ENCODE peak calls at places on chromosomes 16 and 17, in four cellular contexts. H is K562, C is HEK293T, W is HepG2. Z is an unnamed sample.

GRCh38 chr16:14369734-14370598 is 260.1 kb downstream of the PARN start:
- DNase-seq in H (no peak), C (no peak), W (no peak), Z (no peak)

GRCh38 chr16:84165746-84166145 is 20.6 kb downstream of the DNAAF1 start:
- DNase-seq in W (no peak), H (no peak), C (no peak), Z (no peak)

GRCh38 chr16:17538942-17539341 is 68.2 kb upstream of the XYLT1 start:
- DNase-seq in W (no peak), C (no peak), H (no peak), Z (no peak)

GRCh38 chr17:48460055-48460454 is 30.0 kb upstream of the SKAP1 start:
- DNase-seq in W (no peak), H (no peak), C (no peak), Z (no peak)

GRCh38 chr17:57440522-57441269 is 184.4 kb downstream of the MSI2 start:
- DNase-seq in W (peak; percentile 91), C (peak; percentile 57), H (peak; percentile 76), Z (peak; percentile 63)

GRCh38 chr17:7211512-7212277 is 7.9 kb downstream of the DLG4 start:
- DNase-seq in C (no peak), H (no peak), W (no peak), Z (no peak)

GRCh38 chr16:2816751-2817495 is at the start of gene PRSS21:
- DNase-seq in W (no peak), C (no peak), H (peak; percentile 90), Z (no peak)

GRCh38 chr16:66250686-66251405 is 115.6 kb upstream of the CDH5 start:
- DNase-seq in H (no peak), C (no peak), W (no peak), Z (no peak)

GRCh38 chr16:70381604-70382342 is 35.1 kb downstream of the DDX19A start:
- DNase-seq in W (no peak), C (no peak), H (no peak), Z (no peak)

GRCh38 chr16:78675312-78675711 is 575.9 kb downstream of the WWOX start:
- DNase-seq in H (no peak), W (peak; percentile 7), C (peak; percentile 20), Z (no peak)

GRCh38 chr17:15384142-15384803 is 42.9 kb upstream of the TEKT3 start:
- DNase-seq in C (no peak), W (no peak), H (no peak), Z (no peak)

GRCh38 chr17:47119746-47120520 is 69.2 kb downstream of the CDC27 start:
- DNase-seq in H (no peak), C (no peak), W (peak; percentile 28), Z (no peak)

GRCh38 chr17:45740553-45741330 is 43.4 kb upstream of the CRHR1 start:
- DNase-seq in H (peak; percentile 93), W (peak; percentile 35), C (peak; percentile 74), Z (no peak)

GRCh38 chr16:84369938-84370627 is 1.7 kb downstream of the ATP2C2 start:
- DNase-seq in H (no peak), W (no peak), C (no peak), Z (no peak)

GRCh38 chr16:4376126-4376819 is 4.6 kb downstream of the VASN start:
- DNase-seq in H (no peak), W (no peak), C (no peak), Z (no peak)

GRCh38 chr17:17015221-17015620 is 27.0 kb upstream of the MPRIP start:
- DNase-seq in H (no peak), W (no peak), C (no peak), Z (no peak)

GRCh38 chr16:17468611-17469010 is 2.1 kb downstream of the XYLT1 start:
- DNase-seq in C (no peak), W (no peak), H (no peak), Z (no peak)

GRCh38 chr16:729768-730665 is 3.1 kb downstream of the HAGHL start:
- DNase-seq in H (no peak), C (no peak), W (no peak), Z (no peak)

GRCh38 chr17:7484067-7484963 is at the start of gene POLR2A:
- DNase-seq in H (peak; percentile 96), C (peak; percentile 96), W (peak; percentile 96), Z (peak; percentile 95)

GRCh38 chr17:56292628-56293027 is 139.4 kb downstream of the ANKFN1 start:
- DNase-seq in C (no peak), W (no peak), H (no peak), Z (no peak)

GRCh38 chr16:67346328-67346727 is 19.7 kb downstream of the LRRC36 start:
- DNase-seq in C (no peak), W (no peak), H (no peak), Z (no peak)

DNA sequence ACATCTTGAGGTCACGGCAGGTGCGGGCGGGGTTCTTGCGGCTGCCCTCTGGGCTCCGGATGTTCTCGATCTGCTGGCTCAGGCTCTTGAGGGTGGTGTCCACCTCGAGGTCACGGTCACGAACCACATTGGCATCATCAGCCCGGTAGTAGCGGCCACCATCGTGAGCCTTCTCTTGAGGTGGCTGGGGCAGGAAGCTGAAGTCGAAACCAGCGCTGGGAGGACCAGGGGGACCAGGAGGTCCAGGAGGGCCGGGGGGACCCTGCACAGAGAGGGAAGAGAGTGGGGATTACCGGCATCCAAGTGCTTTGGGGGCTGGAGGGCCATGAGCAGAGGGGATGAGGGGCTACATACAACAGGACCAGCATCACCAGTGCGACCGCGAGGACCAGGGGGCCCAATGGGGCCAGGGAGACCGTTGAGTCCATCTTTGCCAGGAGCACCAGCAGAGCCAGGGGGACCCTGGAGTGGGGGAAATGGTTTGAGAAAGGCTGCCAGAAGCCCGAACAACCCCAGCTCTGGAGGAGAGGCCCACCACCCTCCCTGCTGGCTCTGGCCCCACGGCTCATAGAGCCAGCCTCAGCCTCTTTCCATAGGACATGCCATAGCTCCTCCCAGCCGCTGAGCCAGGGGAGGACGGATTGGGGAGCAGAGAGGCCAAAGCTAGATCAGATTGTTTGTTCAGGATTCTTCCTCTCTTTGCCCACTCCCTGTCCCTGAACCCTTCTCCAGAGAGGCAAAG is 14.6 kb downstream of the COL1A1 start:
- DNase-seq in C (no peak), W (no peak), H (no peak), Z (no peak)
- TF ChIP-seq FOXK2 in C (no peak), W (no peak), H (no peak), Z (no peak)

DNA sequence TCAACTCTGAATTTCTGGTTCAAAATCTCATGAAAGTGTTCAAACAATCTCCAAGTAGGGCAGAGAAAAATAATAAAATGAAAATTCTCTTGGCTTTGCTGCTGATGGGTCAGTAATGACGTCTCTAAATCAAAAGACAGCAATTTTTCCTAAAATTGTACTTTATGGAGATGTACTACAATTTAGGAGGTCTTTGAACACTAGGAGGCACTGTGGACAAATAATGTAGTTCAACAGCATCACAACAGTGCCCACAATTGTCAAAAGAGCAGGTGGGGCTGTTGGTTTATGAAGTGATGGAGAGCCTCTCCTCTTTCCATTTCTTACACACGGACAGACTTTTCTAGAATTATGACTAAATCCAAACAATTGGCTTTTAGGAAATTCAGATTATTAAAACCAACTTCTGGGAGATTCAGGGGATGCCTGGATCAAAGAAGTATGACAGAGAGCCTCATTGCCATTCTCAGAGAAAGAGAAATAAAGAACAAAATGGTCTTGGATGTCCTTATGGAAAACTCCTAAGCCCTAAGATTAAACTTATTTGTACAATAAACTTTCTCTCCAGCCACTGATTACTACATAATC is 23.8 kb downstream of the EZH1 start:
- DNase-seq in W (peak; percentile 83), H (peak; percentile 60), C (peak; percentile 62), Z (no peak)
- TF ChIP-seq FOXK2 in W (no peak), H (no peak), C (no peak), Z (no peak)

DNA sequence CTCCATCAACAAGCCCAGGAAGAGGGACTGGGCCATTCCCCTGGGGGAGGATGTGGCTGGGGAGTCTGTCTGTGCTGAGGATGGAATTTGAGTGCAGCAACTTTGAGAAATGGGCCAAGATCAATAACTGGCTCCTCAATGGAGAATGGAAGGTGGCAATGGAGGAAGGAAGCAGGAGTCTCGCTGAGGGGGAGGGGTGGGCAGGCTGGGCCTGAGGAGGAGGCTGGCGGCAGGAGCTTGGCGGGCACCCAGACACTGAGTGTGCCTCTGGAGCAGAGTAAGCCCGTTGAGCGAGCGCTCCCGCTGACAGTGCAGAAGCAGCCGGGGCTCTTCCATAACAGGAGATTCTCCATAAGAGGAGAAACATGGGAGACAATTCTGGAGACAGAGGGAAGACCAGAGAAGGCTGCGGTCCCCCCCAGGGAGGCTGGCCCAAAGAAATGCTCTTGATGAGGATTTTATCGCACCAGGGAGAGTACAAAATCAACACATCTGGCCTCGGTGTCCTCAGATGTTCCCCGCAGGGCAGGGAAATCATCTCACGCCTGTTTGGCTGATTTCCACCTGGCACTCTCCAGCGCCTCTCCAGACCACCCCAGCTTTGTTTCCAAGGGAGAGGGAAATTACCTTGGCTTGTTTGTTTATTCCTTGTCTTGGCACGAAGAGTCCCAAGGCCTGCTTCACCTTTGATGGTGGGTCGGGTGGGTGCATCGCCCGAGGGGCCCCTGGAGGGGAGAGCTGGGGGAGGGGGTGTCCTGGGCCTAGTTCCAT is 2.8 kb upstream of the MMP15 start:
- DNase-seq in H (no peak), C (no peak), W (no peak), Z (no peak)
- TF ChIP-seq FOXK2 in H (no peak), C (no peak), W (no peak), Z (no peak)

GRCh38 chr17:31654936-31655335 is 204.1 kb downstream of the COPRS start:
- DNase-seq in C (no peak), W (no peak), H (no peak), Z (no peak)
- TF ChIP-seq FOXK2 in C (no peak), W (no peak), H (no peak), Z (no peak)

GRCh38 chr16:86926146-86926545 is 347.8 kb downstream of the FOXL1 start:
- DNase-seq in C (no peak), W (no peak), H (no peak), Z (no peak)

GRCh38 chr16:86925067-86925791 is 346.9 kb downstream of the FOXL1 start:
- DNase-seq in H (peak; percentile 46), C (peak; percentile 52), W (no peak), Z (no peak)

GRCh38 chr16:86926695-86927094 is 348.3 kb downstream of the FOXL1 start:
- DNase-seq in W (no peak), C (no peak), H (no peak), Z (no peak)

GRCh38 chr16:86923656-86924055 is 345.3 kb downstream of the FOXL1 start:
- DNase-seq in W (no peak), C (no peak), H (no peak), Z (no peak)

GRCh38 chr16:86924537-86924936 is 346.2 kb downstream of the FOXL1 start:
- DNase-seq in H (no peak), W (no peak), C (no peak), Z (no peak)
- TF ChIP-seq FOXK2 in H (no peak), W (no peak), C (no peak), Z (no peak)

Z was measured in GM12878.